ENCODE peak calls at places on chromosomes 1 and 21, in nine cellular contexts. M is activated naive CD4-positive, alpha-beta T cell treated with anti-CD3 and anti-CD28 coated beads, Interleukin-2, amount 50 U/mL, for 16 hours; H is stimulated activated CD8-positive, alpha-beta memory T cell treated with anti-CD3 and anti-CD28 coated beads, Interleukin-4, amount 100 ng/mL, for 24 hours; Y is Right ventricle myocardium superior; L is NB4; E is tibial artery; S is nephron progenitor cell; J is cardiac muscle cell; W is activated T-helper 1 cell treated with Interleukin-2 at 50 U/mL for 16 hours. D is an unnamed sample.

GRCh38 chr21:41319273-41319672 is 2.7 kb downstream of the FAM3B start:
- DNase-seq in M (no peak), H (no peak), Y (no peak), L (no peak), E (no peak), S (no peak), J (no peak), W (no peak), D (no peak)

GRCh38 chr1:200379431-200379755 is 30.4 kb downstream of the ZNF281 start:
- DNase-seq in M (no peak), H (no peak), Y (no peak), L (no peak), E (no peak), S (no peak), J (no peak), W (no peak), D (no peak)

GRCh38 chr1:228734881-228735801 is at the start of gene RHOU:
- DNase-seq in M (peak), H (peak), Y (peak), L (peak), E (peak), S (peak), J (peak), W (peak), D (peak)

GRCh38 chr1:109299087-109299983 is 7.5 kb downstream of the MYBPHL start:
- DNase-seq in M (no peak), H (no peak), Y (peak), L (no peak), E (no peak), S (no peak), J (no peak), W (no peak), D (no peak)

GRCh38 chr21:26844258-26845065 is 747 bp downstream of the ADAMTS1 start:
- DNase-seq in M (no peak), H (no peak), Y (peak), L (no peak), E (peak), S (peak), J (peak), W (no peak), D (no peak)

GRCh38 chr1:89939693-89940438 is 55.0 kb upstream of the ZNF326 start:
- DNase-seq in M (no peak), H (no peak), Y (no peak), L (no peak), E (no peak), S (no peak), J (no peak), W (no peak), D (no peak)

GRCh38 chr1:85134583-85135455 is 66.0 kb downstream of the SYDE2 start:
- DNase-seq in M (no peak), H (no peak), Y (no peak), L (peak), E (no peak), S (no peak), J (no peak), W (no peak), D (no peak)

GRCh38 chr1:246959944-246960693 is 28.4 kb upstream of the AHCTF1 start:
- DNase-seq in M (no peak), H (no peak), Y (no peak), L (peak), E (no peak), S (no peak), J (no peak), W (no peak), D (no peak)

GRCh38 chr1:5933050-5933449 is 59.2 kb downstream of the NPHP4 start:
- DNase-seq in M (no peak), H (no peak), Y (no peak), L (no peak), E (no peak), S (no peak), J (no peak), W (no peak), D (no peak)

GRCh38 chr1:23964235-23964668 is 4.6 kb downstream of the PNRC2 start:
- DNase-seq in M (no peak), H (no peak), Y (no peak), L (no peak), E (no peak), S (no peak), J (no peak), W (no peak), D (no peak)

GRCh38 chr1:119047040-119047438 is 58.9 kb upstream of the TBX15 start:
- DNase-seq in M (no peak), H (no peak), Y (no peak), L (no peak), E (no peak), S (no peak), J (no peak), W (no peak), D (no peak)

GRCh38 chr1:87113313-87113712 is 198.9 kb downstream of the HS2ST1 start:
- DNase-seq in M (no peak), H (no peak), Y (peak), L (no peak), E (no peak), S (no peak), J (no peak), W (no peak), D (no peak)

GRCh38 chr1:220887202-220887867 is 8.1 kb downstream of the HLX start:
- DNase-seq in M (no peak), H (no peak), Y (peak), L (no peak), E (no peak), S (peak), J (peak), W (no peak), D (no peak)

GRCh38 chr1:157154291-157154690 is 16.1 kb upstream of the ETV3 start:
- DNase-seq in M (no peak), H (no peak), Y (no peak), L (no peak), E (no peak), S (no peak), J (no peak), W (no peak), D (no peak)

GRCh38 chr1:3911521-3911845 is 11.4 kb upstream of the C1orf174 start:
- DNase-seq in M (no peak), H (no peak), Y (no peak), L (no peak), E (no peak), S (no peak), J (no peak), W (no peak), D (no peak)

GRCh38 chr1:214292317-214292716 is 11.4 kb downstream of the SMYD2 start:
- DNase-seq in M (no peak), H (no peak), Y (no peak), L (peak), E (no peak), S (no peak), J (no peak), W (no peak), D (no peak)

GRCh38 chr1:189782280-189782679 is 695.4 kb downstream of the BRINP3 start:
- DNase-seq in M (no peak), H (no peak), Y (no peak), L (no peak), E (no peak), S (peak), J (peak), W (no peak), D (no peak)

GRCh38 chr1:3623441-3624150 is 1.2 kb upstream of the TPRG1L start:
- DNase-seq in M (no peak), H (no peak), Y (peak), L (peak), E (no peak), S (peak), J (no peak), W (no peak), D (no peak)

GRCh38 chr1:44807364-44808062 is 362 bp upstream of the DYNLT4 start:
- DNase-seq in M (peak), H (peak), Y (peak), L (peak), E (peak), S (peak), J (peak), W (peak), D (peak)

GRCh38 chr1:3207217-3207848 is 138.3 kb downstream of the PRDM16 start:
- DNase-seq in M (no peak), H (no peak), Y (no peak), L (peak), E (peak), S (no peak), J (no peak), W (no peak), D (no peak)

GRCh38 chr1:228158151-228158571 is 7.4 kb upstream of the IBA57 start:
- DNase-seq in M (no peak), H (no peak), Y (peak), L (no peak), E (no peak), S (no peak), J (no peak), W (no peak), D (no peak)

GRCh38 chr1:27726173-27726793 is 522 bp downstream of the FAM76A start:
- DNase-seq in M (no peak), H (peak), Y (peak), L (peak), E (peak), S (peak), J (peak), W (peak), D (peak)

GRCh38 chr1:58720680-58721079 is 20.8 kb upstream of the MYSM1 start:
- DNase-seq in M (no peak), H (no peak), Y (no peak), L (no peak), E (no peak), S (no peak), J (no peak), W (no peak), D (no peak)

GRCh38 chr1:215830221-215830620 is 263.1 kb downstream of the KCTD3 start:
- DNase-seq in M (no peak), H (no peak), Y (no peak), L (no peak), E (no peak), S (no peak), J (no peak), W (no peak), D (no peak)

GRCh38 chr21:44428281-44428942 is 26.9 kb upstream of the LRRC3 start:
- DNase-seq in M (peak), H (no peak), Y (peak), L (peak), E (no peak), S (no peak), J (no peak), W (peak), D (peak)

GRCh38 chr1:3345792-3346191 is 108.7 kb upstream of the ARHGEF16 start:
- DNase-seq in M (no peak), H (no peak), Y (no peak), L (no peak), E (no peak), S (no peak), J (no peak), W (no peak), D (no peak)

GRCh38 chr1:11157394-11157793 is 31.8 kb upstream of the ANGPTL7 start:
- DNase-seq in M (no peak), H (no peak), Y (no peak), L (no peak), E (no peak), S (no peak), J (no peak), W (no peak), D (no peak)

GRCh38 chr1:168180148-168180524 is 1.4 kb downstream of the TIPRL start:
- DNase-seq in M (no peak), H (no peak), Y (no peak), L (peak), E (no peak), S (no peak), J (no peak), W (no peak), D (no peak)

GRCh38 chr1:31814041-31814511 is 1.7 kb downstream of the SPOCD1 start:
- DNase-seq in M (no peak), H (no peak), Y (no peak), L (no peak), E (no peak), S (no peak), J (no peak), W (no peak), D (no peak)